ENCODE peak calls at places on chromosome 18, in five cellular contexts. One of them, this sample, is unnamed.

GRCh38 chr18:4842287-4842686 is 354.8 kb downstream of the AKAIN1 start:
- DNase-seq in cardiac fibroblast: no peak
- DNase-seq in H9: no peak
- DNase-seq in tibial artery: no peak
- DNase-seq in lower lobe of right lung: no peak
- DNase-seq in this sample: no peak

GRCh38 chr18:77141401-77142118 is 9.0 kb upstream of the MBP start:
- DNase-seq in cardiac fibroblast: no peak
- DNase-seq in H9: no peak
- DNase-seq in tibial artery: no peak
- DNase-seq in lower lobe of right lung: no peak
- DNase-seq in this sample: no peak

GRCh38 chr18:9722691-9723090 is 14.6 kb downstream of the RAB31 start:
- DNase-seq in cardiac fibroblast: no peak
- DNase-seq in H9: no peak
- DNase-seq in tibial artery: no peak
- DNase-seq in lower lobe of right lung: no peak
- DNase-seq in this sample: no peak

GRCh38 chr18:1906421-1906820 is 664.9 kb downstream of the METTL4 start:
- DNase-seq in cardiac fibroblast: no peak
- DNase-seq in H9: no peak
- DNase-seq in tibial artery: no peak
- DNase-seq in lower lobe of right lung: no peak
- DNase-seq in this sample: no peak

GRCh38 chr18:49613741-49614151 is 51.9 kb downstream of the LIPG start:
- DNase-seq in cardiac fibroblast: no peak
- DNase-seq in H9: peak; percentile 35
- DNase-seq in tibial artery: no peak
- DNase-seq in lower lobe of right lung: no peak
- DNase-seq in this sample: no peak

GRCh38 chr18:1914489-1914888 is 656.8 kb downstream of the METTL4 start:
- DNase-seq in cardiac fibroblast: peak; percentile 6
- DNase-seq in H9: peak; percentile 65
- DNase-seq in tibial artery: no peak
- DNase-seq in lower lobe of right lung: no peak
- DNase-seq in this sample: no peak

GRCh38 chr18:49178736-49179135 is 228.0 kb upstream of the SMAD7 start:
- DNase-seq in cardiac fibroblast: peak; percentile 47
- DNase-seq in H9: no peak
- DNase-seq in tibial artery: no peak
- DNase-seq in lower lobe of right lung: no peak
- DNase-seq in this sample: peak; percentile 21

GRCh38 chr18:70181015-70181414 is 24.5 kb downstream of the RTTN start:
- DNase-seq in cardiac fibroblast: peak; percentile 48
- DNase-seq in H9: no peak
- DNase-seq in tibial artery: no peak
- DNase-seq in lower lobe of right lung: no peak
- DNase-seq in this sample: no peak

GRCh38 chr18:58669731-58670379 is 1.4 kb upstream of the MALT1 start:
- DNase-seq in cardiac fibroblast: no peak
- DNase-seq in H9: no peak
- DNase-seq in tibial artery: no peak
- DNase-seq in lower lobe of right lung: no peak
- DNase-seq in this sample: no peak

GRCh38 chr18:50297621-50298442 is 10.3 kb upstream of the CXXC1 start:
- DNase-seq in cardiac fibroblast: peak; percentile 83
- DNase-seq in H9: peak; percentile 85
- DNase-seq in tibial artery: no peak
- DNase-seq in lower lobe of right lung: peak; percentile 87
- DNase-seq in this sample: peak; percentile 81

GRCh38 chr18:9707381-9708056 is 582 bp upstream of the RAB31 start:
- DNase-seq in cardiac fibroblast: peak; percentile 42
- DNase-seq in H9: no peak
- DNase-seq in tibial artery: peak; percentile 73
- DNase-seq in lower lobe of right lung: no peak
- DNase-seq in this sample: no peak

GRCh38 chr18:25535495-25535894 is 183.5 kb upstream of the ZNF521 start:
- DNase-seq in cardiac fibroblast: no peak
- DNase-seq in H9: no peak
- DNase-seq in tibial artery: no peak
- DNase-seq in lower lobe of right lung: no peak
- DNase-seq in this sample: no peak

GRCh38 chr18:6816154-6816553 is 86.6 kb downstream of the ARHGAP28 start:
- DNase-seq in cardiac fibroblast: no peak
- DNase-seq in H9: no peak
- DNase-seq in tibial artery: no peak
- DNase-seq in lower lobe of right lung: no peak
- DNase-seq in this sample: no peak

GRCh38 chr18:54119524-54120019 is 104.9 kb downstream of the MBD2 start:
- DNase-seq in cardiac fibroblast: peak; percentile 79
- DNase-seq in H9: peak; percentile 44
- DNase-seq in tibial artery: no peak
- DNase-seq in lower lobe of right lung: no peak
- DNase-seq in this sample: no peak

GRCh38 chr18:69674921-69675405 is 272.7 kb downstream of the CD226 start:
- DNase-seq in cardiac fibroblast: no peak
- DNase-seq in H9: no peak
- DNase-seq in tibial artery: no peak
- DNase-seq in lower lobe of right lung: no peak
- DNase-seq in this sample: no peak

GRCh38 chr18:9366126-9366714 is 31.6 kb downstream of the TWSG1 start:
- DNase-seq in cardiac fibroblast: peak; percentile 77
- DNase-seq in H9: peak; percentile 82
- DNase-seq in tibial artery: no peak
- DNase-seq in lower lobe of right lung: no peak
- DNase-seq in this sample: peak; percentile 31

GRCh38 chr18:36185901-36186460 is 1.3 kb upstream of the MOCOS start:
- DNase-seq in cardiac fibroblast: no peak
- DNase-seq in H9: no peak
- DNase-seq in tibial artery: no peak
- DNase-seq in lower lobe of right lung: no peak
- DNase-seq in this sample: no peak

GRCh38 chr18:58862851-58863538 is 1.7 kb upstream of the ZNF532 start:
- DNase-seq in cardiac fibroblast: peak; percentile 46
- DNase-seq in H9: no peak
- DNase-seq in tibial artery: peak; percentile 73
- DNase-seq in lower lobe of right lung: peak; percentile 51
- DNase-seq in this sample: peak; percentile 47

GRCh38 chr18:78420116-78420515 is 559.5 kb upstream of the SALL3 start:
- DNase-seq in cardiac fibroblast: no peak
- DNase-seq in H9: no peak
- DNase-seq in tibial artery: no peak
- DNase-seq in lower lobe of right lung: no peak
- DNase-seq in this sample: no peak

GRCh38 chr18:23114171-23114881 is 21.0 kb upstream of the CABLES1 start:
- DNase-seq in cardiac fibroblast: no peak
- DNase-seq in H9: no peak
- DNase-seq in tibial artery: peak; percentile 71
- DNase-seq in lower lobe of right lung: peak; percentile 57
- DNase-seq in this sample: no peak

GRCh38 chr18:49814147-49814499 is 790 bp upstream of the ACAA2 start:
- DNase-seq in cardiac fibroblast: peak; percentile 64
- DNase-seq in H9: peak; percentile 71
- DNase-seq in tibial artery: peak; percentile 86
- DNase-seq in lower lobe of right lung: no peak
- DNase-seq in this sample: peak; percentile 75

GRCh38 chr18:56873441-56874140 is 222.4 kb downstream of the WDR7 start:
- DNase-seq in cardiac fibroblast: peak; percentile 31
- DNase-seq in H9: peak; percentile 68
- DNase-seq in tibial artery: no peak
- DNase-seq in lower lobe of right lung: no peak
- DNase-seq in this sample: peak; percentile 66

GRCh38 chr18:54479365-54479764 is 111.7 kb upstream of the DYNAP start:
- DNase-seq in cardiac fibroblast: no peak
- DNase-seq in H9: no peak
- DNase-seq in tibial artery: no peak
- DNase-seq in lower lobe of right lung: no peak
- DNase-seq in this sample: no peak

GRCh38 chr18:70454705-70455322 is 166.0 kb downstream of the SOCS6 start:
- DNase-seq in cardiac fibroblast: peak; percentile 79
- DNase-seq in H9: no peak
- DNase-seq in tibial artery: no peak
- DNase-seq in lower lobe of right lung: no peak
- DNase-seq in this sample: no peak

DNA sequence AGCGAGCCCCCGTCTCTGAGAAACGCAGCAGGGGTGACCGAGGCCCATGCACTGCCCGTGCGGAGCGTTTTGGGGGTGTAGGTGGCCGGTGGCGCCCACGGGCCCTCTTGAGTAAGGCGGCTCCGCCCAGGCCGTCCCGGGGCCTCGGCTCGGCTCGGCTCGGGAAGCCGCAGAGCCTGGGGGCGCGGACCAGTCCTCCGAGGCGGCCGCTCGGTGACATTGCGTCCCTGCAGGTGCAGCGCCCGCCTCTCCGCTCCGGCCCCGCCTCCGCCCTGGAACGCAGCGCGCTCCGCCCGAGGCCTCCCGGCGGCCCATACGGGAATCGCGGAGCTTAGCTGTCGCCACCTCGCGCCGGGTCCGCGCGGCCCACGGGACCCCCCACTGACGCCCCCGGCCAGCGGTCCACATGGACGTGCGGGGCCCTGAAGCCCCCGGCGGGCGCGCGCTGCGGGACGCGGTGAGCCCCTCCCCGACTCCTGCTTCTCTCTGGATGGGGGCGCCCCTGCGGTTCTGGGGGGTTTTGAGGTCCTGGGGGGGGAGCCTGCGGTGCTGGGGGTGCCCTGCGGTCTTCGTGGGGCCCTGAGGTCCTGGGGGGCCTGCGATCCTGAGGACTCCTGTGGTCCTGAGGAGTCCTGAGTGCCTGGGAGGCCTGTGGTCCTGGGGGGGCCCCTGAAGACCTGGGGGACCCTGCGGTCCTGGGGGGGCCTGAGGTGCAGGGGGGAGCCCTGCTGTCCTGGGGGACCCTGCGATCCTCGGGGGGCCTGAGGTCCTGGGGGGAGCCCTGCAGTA is at the start of gene HSBP1L1:
- DNase-seq in cardiac fibroblast: peak; percentile 51
- DNase-seq in H9: peak; percentile 75
- DNase-seq in tibial artery: no peak
- DNase-seq in lower lobe of right lung: peak; percentile 90
- DNase-seq in this sample: peak; percentile 77
- TF ChIP-seq CTCF in cardiac fibroblast: no peak
- TF ChIP-seq CTCF in H9: peak; percentile 40
- TF ChIP-seq CTCF in tibial artery: peak; percentile 17
- TF ChIP-seq CTCF in lower lobe of right lung: peak; percentile 54
- TF ChIP-seq CTCF in this sample: no peak

GRCh38 chr18:24429188-24429587 is 2.7 kb downstream of the IMPACT start:
- DNase-seq in cardiac fibroblast: no peak
- DNase-seq in H9: no peak
- DNase-seq in tibial artery: no peak
- DNase-seq in lower lobe of right lung: no peak
- DNase-seq in this sample: no peak

GRCh38 chr18:24426398-24427294 is at the start of gene IMPACT:
- DNase-seq in cardiac fibroblast: peak; percentile 89
- DNase-seq in H9: peak; percentile 93
- DNase-seq in tibial artery: peak; percentile 87
- DNase-seq in lower lobe of right lung: peak; percentile 90
- DNase-seq in this sample: peak; percentile 91

GRCh38 chr18:24427484-24427883 is 1.0 kb downstream of the IMPACT start:
- DNase-seq in cardiac fibroblast: peak; percentile 33
- DNase-seq in H9: no peak
- DNase-seq in tibial artery: no peak
- DNase-seq in lower lobe of right lung: no peak
- DNase-seq in this sample: no peak

GRCh38 chr18:24426073-24426397 is 435 bp upstream of the IMPACT start:
- DNase-seq in cardiac fibroblast: no peak
- DNase-seq in H9: no peak
- DNase-seq in tibial artery: no peak
- DNase-seq in lower lobe of right lung: no peak
- DNase-seq in this sample: no peak

GRCh38 chr18:24428709-24429108 is 2.2 kb downstream of the IMPACT start:
- DNase-seq in cardiac fibroblast: no peak
- DNase-seq in H9: no peak
- DNase-seq in tibial artery: no peak
- DNase-seq in lower lobe of right lung: no peak
- DNase-seq in this sample: no peak
- TF ChIP-seq CTCF in cardiac fibroblast: no peak
- TF ChIP-seq CTCF in H9: peak; percentile 58
- TF ChIP-seq CTCF in tibial artery: no peak
- TF ChIP-seq CTCF in lower lobe of right lung: no peak
- TF ChIP-seq CTCF in this sample: no peak

DNA sequence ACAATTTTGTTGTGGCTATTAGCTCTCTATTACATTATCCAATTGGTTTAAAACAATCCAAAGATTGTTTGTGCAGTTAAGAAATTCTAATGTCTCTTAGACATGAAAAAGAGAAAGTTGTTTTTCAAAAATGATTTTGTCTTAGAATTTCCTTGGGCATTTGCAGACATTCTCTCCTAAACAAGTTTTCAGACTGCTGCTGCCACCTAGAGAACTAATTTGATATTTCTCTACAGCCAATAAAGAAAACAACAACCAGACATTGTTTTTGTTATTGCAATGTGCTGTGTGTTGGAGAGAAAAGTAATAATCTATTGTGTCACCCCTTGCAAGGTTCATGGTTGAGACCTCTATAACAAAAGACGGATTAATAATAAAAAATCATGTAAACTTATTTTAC is 119.0 kb upstream of the SYT4 start:
- DNase-seq in cardiac fibroblast: peak; percentile 51
- DNase-seq in H9: no peak
- DNase-seq in tibial artery: no peak
- DNase-seq in lower lobe of right lung: no peak
- DNase-seq in this sample: no peak
- TF ChIP-seq CTCF in cardiac fibroblast: peak; percentile 38
- TF ChIP-seq CTCF in H9: peak; percentile 75
- TF ChIP-seq CTCF in tibial artery: no peak
- TF ChIP-seq CTCF in lower lobe of right lung: no peak
- TF ChIP-seq CTCF in this sample: peak; percentile 58

GRCh38 chr18:12278153-12278764 is 24.1 kb downstream of the CIDEA start:
- DNase-seq in cardiac fibroblast: no peak
- DNase-seq in H9: peak; percentile 65
- DNase-seq in tibial artery: no peak
- DNase-seq in lower lobe of right lung: no peak
- DNase-seq in this sample: no peak
- TF ChIP-seq CTCF in cardiac fibroblast: no peak
- TF ChIP-seq CTCF in H9: peak; percentile 55
- TF ChIP-seq CTCF in tibial artery: no peak
- TF ChIP-seq CTCF in lower lobe of right lung: no peak
- TF ChIP-seq CTCF in this sample: no peak

DNA sequence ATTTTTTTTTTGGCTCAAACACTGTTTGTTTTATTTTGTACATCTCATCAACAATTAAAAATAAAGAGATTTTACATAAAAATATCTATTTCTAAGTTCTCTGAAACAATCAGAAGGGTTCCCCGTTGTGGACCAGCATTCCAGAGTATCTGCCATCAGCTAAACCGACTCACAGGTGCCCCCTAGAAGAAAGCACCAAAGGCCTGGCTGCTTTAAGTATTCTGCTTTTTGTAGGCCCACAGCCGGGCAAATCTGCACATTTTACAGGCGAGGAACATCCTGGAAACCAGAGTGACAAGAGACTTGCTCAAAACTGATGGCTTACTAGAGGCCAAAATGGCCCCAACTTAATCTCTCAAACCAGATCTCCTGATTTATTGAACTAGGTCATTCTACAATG is 82.2 kb upstream of the SETBP1 start:
- DNase-seq in cardiac fibroblast: no peak
- DNase-seq in H9: no peak
- DNase-seq in tibial artery: no peak
- DNase-seq in lower lobe of right lung: no peak
- DNase-seq in this sample: no peak
- TF ChIP-seq CTCF in cardiac fibroblast: no peak
- TF ChIP-seq CTCF in H9: peak; percentile 41
- TF ChIP-seq CTCF in tibial artery: no peak
- TF ChIP-seq CTCF in lower lobe of right lung: no peak
- TF ChIP-seq CTCF in this sample: no peak

This sample was measured in glutamatergic neuron.